ENCODE peak calls at places on chromosomes 4 and X, in five cellular contexts. One of them, this sample, is unnamed.

GRCh38 chrX:23799469-23800065 is 16.6 kb downstream of the SAT1 start:
- DNase-seq in A549: no peak
- DNase-seq in Panc1: no peak
- DNase-seq in tibial artery: no peak
- DNase-seq in mucosa of descending colon: no peak
- DNase-seq in this sample: no peak

GRCh38 chrX:129663171-129663570 is 8.4 kb upstream of the APLN start:
- DNase-seq in Panc1: no peak
- DNase-seq in mucosa of descending colon: no peak
- DNase-seq in tibial artery: no peak
- DNase-seq in A549: no peak
- DNase-seq in this sample: no peak

GRCh38 chrX:150548251-150548650 is 20.2 kb upstream of the MTM1 start:
- DNase-seq in mucosa of descending colon: no peak
- DNase-seq in Panc1: no peak
- DNase-seq in A549: no peak
- DNase-seq in tibial artery: no peak
- DNase-seq in this sample: no peak

GRCh38 chrX:45888518-45888917 is 656.7 kb downstream of the ZNF674 start:
- DNase-seq in mucosa of descending colon: no peak
- DNase-seq in Panc1: no peak
- DNase-seq in A549: no peak
- DNase-seq in tibial artery: no peak
- DNase-seq in this sample: no peak

GRCh38 chr4:11710484-11710883 is 281.8 kb upstream of the HS3ST1 start:
- DNase-seq in A549: no peak
- DNase-seq in mucosa of descending colon: no peak
- DNase-seq in Panc1: no peak
- DNase-seq in tibial artery: no peak
- DNase-seq in this sample: no peak

GRCh38 chrX:39758791-39759525 is 338.8 kb downstream of the BCOR start:
- DNase-seq in A549: no peak
- DNase-seq in Panc1: no peak
- DNase-seq in mucosa of descending colon: no peak
- DNase-seq in tibial artery: peak; percentile 78
- DNase-seq in this sample: no peak

GRCh38 chr4:173415885-173416658 is 17.2 kb upstream of the SCRG1 start:
- DNase-seq in A549: no peak
- DNase-seq in tibial artery: peak; percentile 81
- DNase-seq in Panc1: no peak
- DNase-seq in mucosa of descending colon: peak; percentile 64
- DNase-seq in this sample: peak; percentile 85

GRCh38 chr4:136136566-136136965 is 1395.7 kb downstream of the PCDH18 start:
- DNase-seq in Panc1: no peak
- DNase-seq in tibial artery: no peak
- DNase-seq in mucosa of descending colon: no peak
- DNase-seq in A549: no peak
- DNase-seq in this sample: no peak

GRCh38 chr4:103996637-103997036 is 276.9 kb upstream of the TACR3 start:
- DNase-seq in mucosa of descending colon: no peak
- DNase-seq in A549: peak; percentile 71
- DNase-seq in tibial artery: no peak
- DNase-seq in Panc1: peak; percentile 28
- DNase-seq in this sample: no peak

GRCh38 chrX:135536883-135537282 is 16.4 kb downstream of the INTS6L start:
- DNase-seq in Panc1: no peak
- DNase-seq in mucosa of descending colon: no peak
- DNase-seq in A549: no peak
- DNase-seq in tibial artery: no peak
- DNase-seq in this sample: no peak

GRCh38 chrX:114152130-114152529 is 431.8 kb upstream of the HTR2C start:
- DNase-seq in Panc1: peak; percentile 62
- DNase-seq in tibial artery: no peak
- DNase-seq in A549: peak; percentile 73
- DNase-seq in mucosa of descending colon: no peak
- DNase-seq in this sample: no peak

GRCh38 chr4:53563824-53564223 is 27.5 kb downstream of the LNX1 start:
- DNase-seq in Panc1: no peak
- DNase-seq in mucosa of descending colon: no peak
- DNase-seq in tibial artery: no peak
- DNase-seq in A549: no peak
- DNase-seq in this sample: no peak

GRCh38 chrX:134369576-134369975 is 90.4 kb upstream of the HPRT1 start:
- DNase-seq in mucosa of descending colon: no peak
- DNase-seq in Panc1: no peak
- DNase-seq in A549: no peak
- DNase-seq in tibial artery: no peak
- DNase-seq in this sample: no peak

GRCh38 chrX:115068896-115069295 is 51.5 kb upstream of the IL13RA2 start:
- DNase-seq in tibial artery: no peak
- DNase-seq in A549: no peak
- DNase-seq in Panc1: no peak
- DNase-seq in mucosa of descending colon: no peak
- DNase-seq in this sample: no peak

GRCh38 chr4:2372488-2373030 is 45.9 kb downstream of the ZFYVE28 start:
- DNase-seq in tibial artery: no peak
- DNase-seq in mucosa of descending colon: peak; percentile 31
- DNase-seq in Panc1: no peak
- DNase-seq in A549: no peak
- DNase-seq in this sample: peak; percentile 28

GRCh38 chr4:128521156-128521555 is 233.5 kb upstream of the PGRMC2 start:
- DNase-seq in tibial artery: no peak
- DNase-seq in mucosa of descending colon: no peak
- DNase-seq in Panc1: no peak
- DNase-seq in A549: no peak
- DNase-seq in this sample: no peak

GRCh38 chr4:160423879-160424451 is 1321.1 kb downstream of the RAPGEF2 start:
- DNase-seq in Panc1: peak; percentile 1
- DNase-seq in A549: peak; percentile 9
- DNase-seq in mucosa of descending colon: no peak
- DNase-seq in tibial artery: no peak
- DNase-seq in this sample: no peak

GRCh38 chr4:125338814-125339213 is 24.1 kb downstream of the FAT4 start:
- DNase-seq in Panc1: no peak
- DNase-seq in mucosa of descending colon: no peak
- DNase-seq in A549: no peak
- DNase-seq in tibial artery: no peak
- DNase-seq in this sample: no peak

GRCh38 chr4:119585771-119586170 is 42.8 kb downstream of the PDE5A start:
- DNase-seq in A549: no peak
- DNase-seq in mucosa of descending colon: no peak
- DNase-seq in Panc1: no peak
- DNase-seq in tibial artery: no peak
- DNase-seq in this sample: no peak

GRCh38 chr4:46425775-46426400 is 36.0 kb upstream of the GABRA2 start:
- DNase-seq in mucosa of descending colon: no peak
- DNase-seq in tibial artery: no peak
- DNase-seq in Panc1: no peak
- DNase-seq in A549: no peak
- DNase-seq in this sample: no peak

GRCh38 chr4:2289955-2290333 is 28.0 kb upstream of the MXD4 start:
- DNase-seq in A549: no peak
- DNase-seq in tibial artery: peak; percentile 58
- DNase-seq in Panc1: no peak
- DNase-seq in mucosa of descending colon: no peak
- DNase-seq in this sample: no peak

GRCh38 chr4:94523617-94524016 is 71.9 kb downstream of the PDLIM5 start:
- DNase-seq in mucosa of descending colon: no peak
- DNase-seq in Panc1: no peak
- DNase-seq in tibial artery: no peak
- DNase-seq in A549: no peak
- DNase-seq in this sample: no peak

GRCh38 chrX:3451566-3451965 is 105.1 kb upstream of the MXRA5 start:
- DNase-seq in tibial artery: no peak
- DNase-seq in Panc1: no peak
- DNase-seq in mucosa of descending colon: no peak
- DNase-seq in A549: no peak
- DNase-seq in this sample: no peak

GRCh38 chr4:507745-508512 is 8.9 kb downstream of the PIGG start:
- DNase-seq in tibial artery: no peak
- DNase-seq in A549: no peak
- DNase-seq in mucosa of descending colon: no peak
- DNase-seq in Panc1: no peak
- DNase-seq in this sample: no peak

GRCh38 chrX:71195959-71196727 is 26.9 kb upstream of the GJB1 start:
- DNase-seq in Panc1: no peak
- DNase-seq in A549: no peak
- DNase-seq in mucosa of descending colon: no peak
- DNase-seq in tibial artery: no peak
- DNase-seq in this sample: no peak

GRCh38 chrX:69616520-69617203 is 749 bp downstream of the EDA start:
- DNase-seq in A549: no peak
- DNase-seq in Panc1: no peak
- DNase-seq in mucosa of descending colon: peak; percentile 47
- DNase-seq in tibial artery: peak; percentile 59
- DNase-seq in this sample: peak; percentile 41

GRCh38 chr4:33357121-33357520 is 2637.0 kb downstream of the PCDH7 start:
- DNase-seq in A549: no peak
- DNase-seq in Panc1: no peak
- DNase-seq in mucosa of descending colon: no peak
- DNase-seq in tibial artery: no peak
- DNase-seq in this sample: no peak

GRCh38 chrX:13646154-13646549 is 6.8 kb upstream of the TCEANC start:
- DNase-seq in A549: peak; percentile 69
- DNase-seq in Panc1: no peak
- DNase-seq in tibial artery: peak; percentile 67
- DNase-seq in mucosa of descending colon: no peak
- DNase-seq in this sample: peak; percentile 50

GRCh38 chr4:106810122-106810521 is 226.0 kb downstream of the DKK2 start:
- DNase-seq in tibial artery: no peak
- DNase-seq in A549: no peak
- DNase-seq in mucosa of descending colon: no peak
- DNase-seq in Panc1: no peak
- DNase-seq in this sample: no peak

GRCh38 chr4:106803107-106803506 is 233.0 kb downstream of the DKK2 start:
- DNase-seq in A549: no peak
- DNase-seq in mucosa of descending colon: no peak
- DNase-seq in Panc1: no peak
- DNase-seq in tibial artery: no peak
- DNase-seq in this sample: no peak

GRCh38 chr4:106806158-106806797 is 229.8 kb downstream of the DKK2 start:
- DNase-seq in tibial artery: no peak
- DNase-seq in Panc1: no peak
- DNase-seq in mucosa of descending colon: no peak
- DNase-seq in A549: no peak
- DNase-seq in this sample: no peak

DNA sequence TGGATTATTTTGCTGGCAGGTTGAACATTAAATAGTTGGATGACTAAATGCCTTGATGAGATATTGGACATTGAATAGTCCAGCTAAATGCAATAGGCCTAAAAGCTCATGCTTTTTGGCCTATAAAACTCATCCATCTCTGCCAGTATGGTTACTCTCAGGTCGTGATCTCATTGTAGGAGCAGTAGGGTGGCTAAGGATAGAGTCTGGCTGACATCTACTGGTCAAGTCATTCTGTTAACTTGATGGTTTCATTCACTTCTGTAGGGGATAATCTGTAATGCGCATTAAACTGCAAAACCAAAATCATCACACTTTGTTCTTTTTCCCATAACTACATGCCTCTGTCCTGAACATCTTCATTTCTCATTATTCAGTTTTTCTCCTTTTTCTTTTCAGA is 227.0 kb downstream of the DKK2 start:
- DNase-seq in tibial artery: no peak
- DNase-seq in mucosa of descending colon: no peak
- DNase-seq in Panc1: no peak
- DNase-seq in A549: peak; percentile 20
- DNase-seq in this sample: no peak
- TF ChIP-seq CTCF in tibial artery: peak; percentile 33
- TF ChIP-seq CTCF in mucosa of descending colon: no peak
- TF ChIP-seq CTCF in Panc1: peak; percentile 23
- TF ChIP-seq CTCF in A549: peak; percentile 39
- TF ChIP-seq CTCF in this sample: peak; percentile 29

DNA sequence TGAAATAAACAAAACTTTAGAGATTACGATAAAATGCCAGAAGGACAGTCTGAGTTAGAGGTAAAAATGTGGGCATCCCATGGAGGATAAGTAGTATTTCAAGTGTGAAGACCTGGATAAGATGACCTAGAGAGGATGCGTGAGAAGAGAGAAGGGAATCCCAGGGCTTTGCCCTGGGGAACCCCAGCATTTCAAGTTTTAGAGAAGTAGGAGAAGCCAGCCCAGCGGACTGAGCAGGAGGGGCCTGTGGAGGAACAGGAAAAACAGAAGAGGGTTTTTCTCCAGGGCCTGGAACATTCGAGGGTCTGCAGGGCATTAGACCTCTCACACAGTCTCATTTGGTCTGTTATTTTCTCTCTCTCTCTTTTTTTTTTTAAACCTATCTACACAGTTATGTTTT is 2.9 kb upstream of the CFP start:
- DNase-seq in Panc1: no peak
- DNase-seq in mucosa of descending colon: no peak
- DNase-seq in tibial artery: no peak
- DNase-seq in A549: no peak
- DNase-seq in this sample: no peak
- H3K4me1 ChIP-seq in Panc1: no peaks in the 10 kb centered on the region
- H3K4me1 ChIP-seq in mucosa of descending colon: no peaks in the 10 kb centered on the region
- H3K4me1 ChIP-seq in tibial artery: no peaks in the 10 kb centered on the region
- H3K4me1 ChIP-seq in A549: no peaks in the 10 kb centered on the region
- H3K4me1 ChIP-seq in this sample: no peaks in the 10 kb centered on the region

GRCh38 chr4:99033956-99034355 is 38.4 kb downstream of the METAP1 start:
- DNase-seq in A549: no peak
- DNase-seq in tibial artery: no peak
- DNase-seq in mucosa of descending colon: no peak
- DNase-seq in Panc1: no peak
- DNase-seq in this sample: no peak
- TF ChIP-seq CTCF in A549: no peak
- TF ChIP-seq CTCF in tibial artery: no peak
- TF ChIP-seq CTCF in mucosa of descending colon: no peak
- TF ChIP-seq CTCF in Panc1: no peak
- TF ChIP-seq CTCF in this sample: no peak

DNA sequence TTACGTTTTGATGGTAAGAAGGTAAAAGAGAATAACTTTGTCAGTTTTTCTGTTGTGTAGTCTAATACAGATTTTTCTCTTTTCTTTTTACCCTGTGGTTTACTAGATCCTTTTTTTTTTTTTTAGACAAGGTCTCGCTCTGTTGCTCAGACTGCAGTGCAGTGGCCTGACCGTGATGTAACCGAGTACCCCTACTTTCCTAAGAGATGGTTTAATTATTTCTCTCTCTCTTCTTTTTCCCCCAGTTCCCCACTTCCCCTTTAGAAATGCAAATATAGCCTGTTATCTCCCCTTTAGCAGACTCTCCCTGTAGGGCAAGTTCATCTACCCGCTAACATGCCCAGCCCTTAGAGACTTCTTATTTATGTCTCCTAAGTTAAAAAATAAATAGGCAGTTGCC is 4.4 kb downstream of the SNX25 start:
- DNase-seq in tibial artery: no peak
- DNase-seq in A549: no peak
- DNase-seq in Panc1: no peak
- DNase-seq in mucosa of descending colon: no peak
- DNase-seq in this sample: no peak
- H3K4me1 ChIP-seq in tibial artery: peaks cover 15% of the 10 kb centered on the region
- H3K4me1 ChIP-seq in A549: peaks cover 12% of the 10 kb centered on the region
- H3K4me1 ChIP-seq in Panc1: peaks cover 4% of the 10 kb centered on the region
- H3K4me1 ChIP-seq in mucosa of descending colon: peaks cover 2% of the 10 kb centered on the region
- H3K4me1 ChIP-seq in this sample: peaks cover 20% of the 10 kb centered on the region